ENCODE peak calls at places on chromosomes 5 and 9, in ten cellular contexts. P is Panc1; Y is hepatocyte; G is A549; N is heart left ventricle; K is astrocyte; X is cardiac fibroblast; V is CD4-positive, alpha-beta T cell; H is left ventricle myocardium inferior; M is neural crest cell. C is an unnamed sample.

GRCh38 chr9:126860757-126861466 is 473 bp downstream of the ZBTB34 start:
- DNase-seq in N (peak), K (no peak), Y (no peak), V (no peak), X (no peak), H (no peak), M (peak), P (no peak), G (no peak), C (no peak)

GRCh38 chr5:5886812-5887486 is 464.5 kb downstream of the ICE1 start:
- DNase-seq in H (no peak), V (peak), N (peak), X (no peak), P (no peak), G (peak), K (no peak), Y (peak), M (peak), C (no peak)

GRCh38 chr5:39570418-39571027 is 145.7 kb upstream of the DAB2 start:
- DNase-seq in H (no peak), Y (peak), N (no peak), M (no peak), K (peak), X (peak), V (no peak), G (peak), P (peak), C (no peak)

GRCh38 chr5:9408964-9409363 is 136.9 kb downstream of the SEMA5A start:
- DNase-seq in P (no peak), G (no peak), H (no peak), N (no peak), V (no peak), K (no peak), X (no peak), M (no peak), Y (peak), C (no peak)

GRCh38 chr9:131483319-131484050 is 19.2 kb upstream of the POMT1 start:
- DNase-seq in V (no peak), P (no peak), G (no peak), K (no peak), X (no peak), Y (no peak), M (no peak), H (peak), N (peak), C (no peak)

GRCh38 chr9:26723486-26723885 is 169.1 kb downstream of the CAAP1 start:
- DNase-seq in G (peak), P (no peak), Y (peak), X (peak), N (no peak), V (no peak), H (no peak), K (no peak), M (peak), C (no peak)

GRCh38 chr5:141534492-141535213 is 45.8 kb downstream of the PCDHGC5 start:
- DNase-seq in G (no peak), M (no peak), H (no peak), P (no peak), N (no peak), Y (no peak), K (no peak), X (no peak), V (no peak), C (no peak)

GRCh38 chr9:22117511-22118388 is 108.6 kb upstream of the CDKN2B start:
- DNase-seq in G (no peak), Y (peak), K (peak), H (no peak), X (peak), P (no peak), N (no peak), M (no peak), V (no peak), C (no peak)

GRCh38 chr5:154309361-154309725 is 118.8 kb downstream of the GALNT10 start:
- DNase-seq in H (no peak), V (no peak), K (peak), X (peak), G (no peak), Y (no peak), M (no peak), P (no peak), N (no peak), C (no peak)

GRCh38 chr5:89064691-89065207 is 181.8 kb upstream of the MEF2C start:
- DNase-seq in P (no peak), M (no peak), N (no peak), G (no peak), Y (no peak), K (peak), V (no peak), H (no peak), X (no peak), C (no peak)

GRCh38 chr5:38871790-38872551 is 26.2 kb downstream of the OSMR start:
- DNase-seq in X (peak), P (peak), K (peak), G (peak), H (no peak), N (no peak), V (no peak), Y (peak), M (no peak), C (no peak)

GRCh38 chr9:33858346-33858869 is 41.4 kb downstream of the UBE2R2 start:
- DNase-seq in P (no peak), V (no peak), G (no peak), K (peak), H (no peak), Y (no peak), M (no peak), N (no peak), X (no peak), C (no peak)

GRCh38 chr5:148957591-148958202 is 105.2 kb downstream of the SH3TC2 start:
- DNase-seq in G (no peak), M (peak), V (peak), Y (peak), P (no peak), X (peak), N (peak), K (no peak), H (peak), C (no peak)
- TF ChIP-seq CTCF in G (peak), M (peak), V (peak), Y (peak), P (peak), X (peak), N (peak), K (peak), H (peak), C (peak)

GRCh38 chr5:54325610-54326311 is 15.4 kb upstream of the ARL15 start:
- DNase-seq in K (no peak), N (no peak), X (no peak), G (no peak), H (no peak), M (no peak), P (no peak), Y (no peak), V (no peak), C (no peak)
- TF ChIP-seq CTCF in K (no peak), N (no peak), X (no peak), G (no peak), H (no peak), M (no peak), P (no peak), Y (no peak), V (no peak), C (no peak)

GRCh38 chr5:17216974-17217325 is 481 bp upstream of the BASP1 start:
- DNase-seq in M (peak), H (no peak), G (peak), P (no peak), Y (peak), X (peak), N (no peak), K (peak), V (no peak), C (peak)

GRCh38 chr5:17219006-17219422 is 1.6 kb downstream of the BASP1 start:
- DNase-seq in P (no peak), N (no peak), V (no peak), Y (peak), M (peak), X (peak), K (no peak), H (no peak), G (peak), C (no peak)

GRCh38 chr5:17217421-17218352 is at the start of gene BASP1:
- DNase-seq in V (no peak), N (peak), H (peak), P (no peak), M (peak), Y (peak), K (peak), X (peak), G (peak), C (peak)

GRCh38 chr5:17219431-17219830 is 2.0 kb downstream of the BASP1 start:
- DNase-seq in G (no peak), H (no peak), M (no peak), X (no peak), V (no peak), K (no peak), Y (no peak), N (no peak), P (no peak), C (no peak)

GRCh38 chr5:17218353-17219005 is 1.0 kb downstream of the BASP1 start:
- DNase-seq in G (no peak), H (peak), V (no peak), M (peak), Y (peak), X (peak), P (no peak), K (peak), N (no peak), C (peak)
- TF ChIP-seq CTCF in G (no peak), H (no peak), V (no peak), M (no peak), Y (no peak), X (no peak), P (no peak), K (no peak), N (no peak), C (no peak)

GRCh38 chr5:3601929-3602712 is 6.5 kb downstream of the IRX1 start:
- DNase-seq in K (peak), Y (no peak), X (no peak), N (peak), P (no peak), M (no peak), H (no peak), V (no peak), G (no peak), C (no peak)
- TF ChIP-seq CTCF in K (no peak), Y (no peak), X (no peak), N (no peak), P (no peak), M (no peak), H (no peak), V (no peak), G (no peak), C (no peak)

DNA sequence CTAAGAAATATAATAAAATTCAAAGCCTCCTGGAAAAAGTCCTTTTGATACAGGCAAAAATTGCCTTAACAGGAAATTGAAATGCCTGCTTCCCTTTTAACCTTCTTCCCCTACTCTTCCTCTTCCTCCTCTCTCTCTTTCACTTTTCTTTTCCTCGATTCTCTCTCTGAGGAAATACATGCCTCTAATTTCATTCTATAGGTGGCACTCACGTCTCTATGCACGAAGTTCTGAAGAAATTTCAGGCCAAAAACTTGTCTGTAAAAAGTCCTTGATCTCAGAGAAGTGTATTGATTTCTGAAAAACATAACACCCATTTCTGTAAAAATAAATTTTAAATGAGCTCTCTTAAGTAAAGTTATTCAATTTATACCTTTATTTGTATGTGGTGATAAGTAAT is 371.7 kb upstream of the IRX4 start:
- DNase-seq in V (no peak), N (no peak), K (no peak), P (no peak), X (no peak), M (no peak), H (no peak), G (no peak), Y (no peak), C (no peak)
- TF ChIP-seq CTCF in V (no peak), N (no peak), K (no peak), P (no peak), X (no peak), M (no peak), H (no peak), G (no peak), Y (peak), C (no peak)